ENCODE peak calls at places on chromosomes 1 and 21, in six cellular contexts. I is SK-N-SH, Z is stomach, N is transverse colon, X is sigmoid colon, B is breast epithelium. S is an unnamed sample.

GRCh38 chr1:178614286-178614685 is 101.4 kb downstream of the TEX35 start:
- DNase-seq in B (no peak), N (no peak), Z (no peak), I (no peak), X (no peak), S (no peak)

GRCh38 chr1:180994262-180994661 is 28.4 kb downstream of the STX6 start:
- DNase-seq in X (no peak), Z (no peak), N (no peak), B (no peak), I (no peak), S (no peak)

GRCh38 chr1:24186993-24187790 is at the start of gene IFNLR1:
- DNase-seq in X (no peak), B (peak; percentile 82), N (peak; percentile 86), I (peak; percentile 89), Z (peak; percentile 79), S (peak; percentile 94)

GRCh38 chr1:159790237-159790917 is 9.6 kb downstream of the DUSP23 start:
- DNase-seq in N (no peak), B (no peak), X (no peak), I (peak; percentile 52), Z (no peak), S (no peak)

GRCh38 chr1:245465666-245466065 is 310.9 kb downstream of the KIF26B start:
- DNase-seq in Z (no peak), X (no peak), I (no peak), N (no peak), B (no peak), S (no peak)

GRCh38 chr1:25710583-25711347 is 89.2 kb upstream of the SELENON start:
- DNase-seq in I (no peak), Z (no peak), X (peak; percentile 11), B (no peak), N (no peak), S (no peak)

GRCh38 chr1:226083303-226084101 is 21.0 kb downstream of the H3-3A start:
- DNase-seq in X (peak; percentile 94), Z (peak; percentile 93), I (peak; percentile 98), N (peak; percentile 95), B (peak; percentile 86), S (peak; percentile 97)

GRCh38 chr1:183126528-183126927 is 59.5 kb upstream of the LAMC2 start:
- DNase-seq in X (no peak), N (no peak), Z (no peak), I (no peak), B (no peak), S (no peak)

GRCh38 chr1:4172659-4173599 is 272.9 kb upstream of the C1orf174 start:
- DNase-seq in Z (peak; percentile 25), B (peak; percentile 13), X (peak; percentile 36), I (peak; percentile 44), N (no peak), S (peak; percentile 54)

GRCh38 chr1:33656467-33656866 is 184.0 kb downstream of the ZSCAN20 start:
- DNase-seq in I (no peak), Z (no peak), B (no peak), X (no peak), N (no peak), S (no peak)

GRCh38 chr1:167305705-167306277 is 85.1 kb downstream of the POU2F1 start:
- DNase-seq in I (no peak), B (no peak), Z (no peak), X (no peak), N (peak; percentile 53), S (no peak)

GRCh38 chr21:26877015-26877414 is 31.8 kb upstream of the ADAMTS1 start:
- DNase-seq in N (no peak), Z (no peak), B (no peak), X (no peak), I (peak; percentile 38), S (no peak)

GRCh38 chr1:87109012-87109411 is 194.6 kb downstream of the HS2ST1 start:
- DNase-seq in I (no peak), N (no peak), B (no peak), X (no peak), Z (no peak), S (no peak)

GRCh38 chr1:29389533-29390041 is 153.3 kb downstream of the PTPRU start:
- DNase-seq in N (no peak), I (peak; percentile 55), B (no peak), Z (no peak), X (no peak), S (no peak)

GRCh38 chr1:81050390-81050789 is 750.3 kb upstream of the ADGRL2 start:
- DNase-seq in Z (no peak), I (no peak), N (no peak), X (no peak), B (no peak), S (no peak)

GRCh38 chr1:51638350-51638749 is 21.5 kb downstream of the OSBPL9 start:
- DNase-seq in N (no peak), Z (no peak), B (no peak), X (no peak), I (no peak), S (no peak)

GRCh38 chr1:182752077-182752826 is 37.3 kb upstream of the NPL start:
- DNase-seq in B (no peak), X (peak; percentile 79), N (no peak), I (no peak), Z (no peak), S (no peak)

GRCh38 chr21:45638707-45639106 is 4.8 kb upstream of the PCBP3 start:
- DNase-seq in X (no peak), I (no peak), Z (no peak), N (no peak), B (no peak), S (no peak)

GRCh38 chr21:17460094-17460493 is 52.7 kb upstream of the CXADR start:
- DNase-seq in N (no peak), I (no peak), X (no peak), B (no peak), Z (no peak), S (no peak)

GRCh38 chr1:46401964-46402626 is 8.0 kb downstream of the FAAH start:
- DNase-seq in X (peak; percentile 92), B (peak; percentile 81), N (peak; percentile 87), Z (peak; percentile 92), I (no peak), S (no peak)

GRCh38 chr1:91053630-91054029 is 31.8 kb upstream of the ZNF644 start:
- DNase-seq in N (no peak), Z (no peak), X (no peak), B (no peak), I (no peak), S (no peak)

GRCh38 chr21:43731891-43732711 is 13.2 kb downstream of the PDXK start:
- DNase-seq in B (no peak), I (no peak), X (no peak), N (no peak), Z (no peak), S (no peak)
- TF ChIP-seq POLR2AphosphoS5 in B (peak; percentile 12), I (no peak), X (no peak), N (no peak), Z (no peak), S (no peak)

GRCh38 chr1:110309139-110309538 is 30.0 kb upstream of the RBM15 start:
- DNase-seq in I (no peak), X (no peak), Z (no peak), B (no peak), N (no peak), S (no peak)

GRCh38 chr1:110310300-110310699 is 28.9 kb upstream of the RBM15 start:
- DNase-seq in I (no peak), Z (no peak), N (no peak), B (no peak), X (no peak), S (no peak)

GRCh38 chr1:110308247-110308646 is 30.9 kb upstream of the RBM15 start:
- DNase-seq in N (no peak), X (no peak), B (no peak), Z (no peak), I (no peak), S (no peak)

GRCh38 chr1:110309768-110310167 is 29.4 kb upstream of the RBM15 start:
- DNase-seq in X (no peak), Z (no peak), B (no peak), I (no peak), N (no peak), S (no peak)

DNA sequence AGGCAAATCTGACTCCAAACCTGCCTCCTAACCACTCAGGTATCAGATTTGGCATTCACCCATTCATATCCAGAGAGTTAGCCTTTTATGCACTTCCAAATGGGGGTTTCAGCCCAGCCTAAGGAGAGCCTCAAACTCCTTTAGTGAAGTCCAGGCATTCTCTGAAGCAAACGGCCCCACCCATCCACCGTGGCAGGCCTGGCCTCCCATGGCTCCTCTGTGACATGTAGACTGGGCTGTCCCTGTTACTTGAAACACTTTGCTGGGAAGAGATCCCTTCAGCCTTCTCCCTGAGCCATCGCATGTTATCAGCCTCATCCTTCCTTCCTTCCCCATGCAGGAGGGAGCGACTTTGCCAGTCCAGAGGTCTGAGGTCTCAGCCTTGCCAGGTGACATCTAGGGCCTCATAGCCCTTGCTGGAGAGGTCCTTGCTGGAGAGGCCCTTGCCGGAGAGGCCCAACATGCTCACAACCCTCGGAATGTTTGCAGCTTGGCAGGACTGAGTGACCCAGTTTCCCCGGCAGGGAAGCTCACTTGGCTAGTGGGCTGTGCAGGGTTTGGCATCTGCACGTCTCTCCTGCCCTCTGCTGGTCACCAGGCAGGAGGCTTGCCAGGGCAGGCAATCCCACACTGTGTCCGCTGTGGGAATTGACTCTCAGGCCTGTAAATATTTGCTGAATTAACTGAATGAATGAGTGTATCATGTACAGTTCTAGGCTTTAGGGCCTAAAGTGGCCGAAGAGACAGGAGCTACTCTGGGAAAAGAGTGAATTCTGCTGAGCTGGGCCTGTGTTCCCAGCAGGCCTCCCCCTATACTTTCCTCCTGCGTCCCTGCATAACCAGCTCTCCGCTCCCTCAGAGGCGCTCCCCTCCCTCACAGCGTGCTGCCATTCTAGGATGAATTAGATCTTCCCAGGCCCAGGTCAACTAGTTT is 26.7 kb upstream of the RBM15 start:
- DNase-seq in X (peak; percentile 89), B (peak; percentile 69), Z (peak; percentile 84), I (peak; percentile 77), N (peak; percentile 82), S (peak; percentile 93)
- TF ChIP-seq POLR2AphosphoS5 in X (peak; percentile 38), B (peak; percentile 32), Z (peak; percentile 63), I (no peak), N (no peak), S (peak; percentile 35)

GRCh38 chr1:176719478-176719877 is 256.5 kb downstream of the PAPPA2 start:
- DNase-seq in I (no peak), N (no peak), B (no peak), X (no peak), Z (no peak), S (no peak)
- TF ChIP-seq POLR2AphosphoS5 in I (no peak), N (no peak), B (no peak), X (no peak), Z (no peak), S (no peak)

DNA sequence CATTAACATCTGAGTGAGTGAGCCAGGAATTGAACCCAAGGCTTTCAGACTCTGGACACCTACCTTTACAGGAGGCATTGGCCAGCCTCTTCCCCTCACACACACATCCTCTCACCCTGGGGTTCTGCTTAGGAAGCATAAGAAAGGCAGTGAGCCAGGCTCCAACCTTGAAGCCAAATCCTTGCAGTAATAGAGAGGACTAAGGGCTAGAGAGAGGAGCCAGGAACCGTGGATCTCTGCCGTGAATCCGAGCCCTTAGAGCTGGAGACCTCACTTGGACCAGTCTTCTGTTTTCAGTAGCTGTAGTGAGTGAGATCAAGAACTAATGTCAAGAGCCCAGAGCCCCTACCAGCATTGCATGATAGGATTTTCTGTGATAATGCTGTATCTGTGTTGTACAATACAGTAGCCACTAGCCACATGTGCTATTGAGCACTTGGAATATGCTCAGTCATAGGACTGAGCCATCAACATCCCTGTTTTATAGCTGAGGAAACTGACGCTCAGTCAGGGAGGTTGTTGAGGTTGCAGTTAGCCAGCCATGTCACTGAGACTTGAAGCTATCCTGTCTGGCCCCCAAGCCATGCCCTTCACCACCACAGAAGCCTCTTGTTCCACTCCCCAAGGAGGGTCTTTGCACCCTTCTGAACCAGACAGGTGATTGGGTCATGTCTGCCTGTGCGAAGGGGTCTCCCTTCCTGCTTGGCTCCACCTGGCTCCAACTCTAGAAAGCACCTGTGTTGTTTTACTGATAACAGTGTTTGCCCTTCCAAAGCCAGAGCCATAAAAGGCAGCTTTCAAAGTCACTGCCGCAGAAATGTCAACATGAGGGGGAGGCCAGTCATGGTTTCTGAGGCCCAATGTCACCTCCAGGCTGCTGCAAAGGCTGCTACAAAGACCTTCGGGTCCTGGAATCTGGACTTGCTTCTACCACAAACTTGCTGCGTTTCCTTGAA is 101.1 kb upstream of the JUN start:
- DNase-seq in I (no peak), Z (peak; percentile 87), X (peak; percentile 77), B (no peak), N (peak; percentile 81), S (no peak)
- TF ChIP-seq POLR2AphosphoS5 in I (no peak), Z (peak; percentile 90), X (no peak), B (no peak), N (peak; percentile 75), S (no peak)

S was measured in spleen.